ENCODE peak calls at places on chromosomes 2 and 18, in ten cellular contexts. E, U, Z, I, W, T, V, A, Y and C are unnamed samples.

GRCh38 chr2:40436093-40436475 is 15.8 kb downstream of the SLC8A1 start:
- DNase-seq in E (no peak), U (no peak), Z (no peak), I (no peak), W (no peak), T (no peak), V (no peak), A (no peak), Y (no peak), C (no peak)

GRCh38 chr2:166375205-166375735 is 474 bp downstream of the SCN9A start:
- DNase-seq in E (no peak), U (no peak), Z (no peak), I (peak; percentile 30), W (no peak), T (peak; percentile 24), V (peak; percentile 11), A (no peak), Y (no peak), C (peak; percentile 16)

GRCh38 chr18:3594760-3595241 is 144.8 kb downstream of the TGIF1 start:
- DNase-seq in E (no peak), U (no peak), Z (no peak), I (peak; percentile 58), W (no peak), T (peak; percentile 69), V (peak; percentile 55), A (no peak), Y (no peak), C (peak; percentile 78)

GRCh38 chr2:238282861-238283738 is 5.3 kb downstream of the PER2 start:
- DNase-seq in E (no peak), U (no peak), Z (no peak), I (no peak), W (no peak), T (no peak), V (no peak), A (no peak), Y (no peak), C (no peak)

GRCh38 chr18:48811401-48811800 is 139.4 kb downstream of the SMAD7 start:
- DNase-seq in E (no peak), U (no peak), Z (no peak), I (no peak), W (no peak), T (no peak), V (no peak), A (no peak), Y (no peak), C (no peak)

GRCh38 chr2:126900646-126901319 is 2.1 kb downstream of the TEX51 start:
- DNase-seq in E (no peak), U (no peak), Z (no peak), I (no peak), W (no peak), T (no peak), V (no peak), A (peak; percentile 9), Y (no peak), C (no peak)

GRCh38 chr2:88698027-88698413 is 6.5 kb downstream of the RPIA start:
- DNase-seq in E (no peak), U (no peak), Z (no peak), I (no peak), W (no peak), T (no peak), V (no peak), A (no peak), Y (no peak), C (no peak)

GRCh38 chr2:159564081-159564480 is 52.3 kb downstream of the BAZ2B start:
- DNase-seq in E (no peak), U (no peak), Z (no peak), I (no peak), W (no peak), T (peak; percentile 12), V (no peak), A (no peak), Y (no peak), C (peak; percentile 47)

GRCh38 chr18:37222383-37223378 is 342.9 kb downstream of the CELF4 start:
- DNase-seq in E (no peak), U (no peak), Z (no peak), I (no peak), W (no peak), T (no peak), V (no peak), A (no peak), Y (no peak), C (no peak)

GRCh38 chr2:204024503-204024902 is 87.9 kb downstream of the ICOS start:
- DNase-seq in E (no peak), U (no peak), Z (no peak), I (peak; percentile 35), W (no peak), T (peak; percentile 49), V (peak; percentile 64), A (no peak), Y (no peak), C (peak; percentile 50)

GRCh38 chr2:43950383-43951008 is 45.3 kb downstream of the LRPPRC start:
- DNase-seq in E (no peak), U (no peak), Z (no peak), I (peak; percentile 51), W (no peak), T (peak; percentile 63), V (peak; percentile 60), A (no peak), Y (no peak), C (peak; percentile 64)

GRCh38 chr2:239865059-239865639 is 160.0 kb downstream of the NDUFA10 start:
- DNase-seq in E (peak; percentile 7), U (no peak), Z (no peak), I (no peak), W (no peak), T (no peak), V (no peak), A (no peak), Y (no peak), C (no peak)

GRCh38 chr2:135056790-135057189 is 4.7 kb downstream of the RAB3GAP1 start:
- DNase-seq in E (no peak), U (no peak), Z (no peak), I (peak; percentile 31), W (no peak), T (peak; percentile 54), V (peak; percentile 10), A (no peak), Y (no peak), C (peak; percentile 28)

GRCh38 chr18:62807406-62807805 is 92.1 kb downstream of the PHLPP1 start:
- DNase-seq in E (no peak), U (peak; percentile 80), Z (no peak), I (no peak), W (no peak), T (peak; percentile 36), V (peak; percentile 9), A (no peak), Y (no peak), C (no peak)

GRCh38 chr18:62808116-62808515 is 92.8 kb downstream of the PHLPP1 start:
- DNase-seq in E (no peak), U (no peak), Z (no peak), I (no peak), W (no peak), T (no peak), V (no peak), A (no peak), Y (no peak), C (no peak)

GRCh38 chr18:62797329-62797728 is 82.0 kb downstream of the PHLPP1 start:
- DNase-seq in E (no peak), U (no peak), Z (no peak), I (no peak), W (no peak), T (no peak), V (no peak), A (no peak), Y (no peak), C (no peak)

GRCh38 chr18:62799977-62800376 is 84.6 kb downstream of the PHLPP1 start:
- DNase-seq in E (no peak), U (no peak), Z (no peak), I (no peak), W (no peak), T (no peak), V (no peak), A (no peak), Y (no peak), C (no peak)

DNA sequence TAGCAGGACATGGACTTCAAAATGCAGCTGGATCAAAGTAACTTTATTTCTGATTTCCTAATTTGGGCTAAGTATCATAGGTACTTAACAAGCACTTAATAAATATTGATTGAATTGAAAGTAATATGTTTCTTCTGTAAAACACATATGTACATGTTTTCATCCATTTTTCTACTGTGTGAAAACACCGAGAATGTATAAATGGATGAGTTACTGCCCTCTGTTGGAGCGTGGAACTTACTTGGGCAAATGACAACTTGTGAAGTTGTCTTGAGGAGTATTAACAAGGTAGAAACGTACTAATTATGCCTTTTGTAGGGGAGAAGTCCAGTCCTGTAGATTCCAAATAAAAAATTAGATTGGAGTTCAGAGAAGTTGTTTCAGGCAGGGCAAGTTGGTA is 87.2 kb downstream of the PHLPP1 start:
- DNase-seq in E (no peak), U (no peak), Z (no peak), I (peak; percentile 22), W (no peak), T (peak; percentile 12), V (peak; percentile 47), A (no peak), Y (no peak), C (peak; percentile 41)
- TF ChIP-seq CTCF in E (no peak), U (no peak), Z (peak; percentile 30), I (peak; percentile 24), W (no peak), T (no peak), V (peak; percentile 40), A (peak; percentile 37), Y (no peak), C (peak; percentile 8)

GRCh38 chr18:79517322-79517721 is 121.6 kb downstream of the NFATC1 start:
- DNase-seq in E (no peak), U (no peak), Z (no peak), I (no peak), W (no peak), T (no peak), V (no peak), A (peak; percentile 24), Y (no peak), C (no peak)
- TF ChIP-seq CTCF in E (no peak), U (no peak), Z (no peak), I (no peak), W (no peak), T (no peak), V (no peak), A (peak; percentile 28), Y (no peak), C (no peak)

DNA sequence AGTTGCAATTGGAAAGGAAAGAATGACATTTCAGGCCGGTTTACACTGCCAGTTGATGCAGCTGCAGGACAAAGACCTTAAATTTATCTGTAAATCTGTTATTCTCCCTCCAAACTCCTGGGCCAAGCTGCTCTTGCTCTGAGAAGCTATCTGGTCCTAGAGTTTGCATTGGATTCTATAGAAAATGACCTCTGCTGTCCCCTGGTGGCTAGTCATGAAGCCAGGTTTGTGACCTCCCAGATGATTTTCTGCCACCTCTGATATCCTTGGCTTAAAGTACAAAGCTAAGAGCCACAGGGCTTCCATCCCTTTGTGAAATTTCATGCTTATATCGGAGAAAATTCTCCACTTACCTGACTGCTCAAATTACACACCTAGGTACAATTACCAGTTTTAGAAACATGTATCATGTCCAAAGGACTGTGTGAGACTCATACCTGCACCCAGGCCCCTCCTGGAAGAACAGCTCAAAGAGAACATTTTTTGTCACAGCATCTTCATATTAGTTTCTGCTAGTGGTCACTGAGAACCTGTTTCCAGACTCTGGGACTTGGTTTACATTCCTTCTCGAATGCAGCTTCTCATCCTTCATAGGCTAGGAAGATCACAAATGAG is 28.9 kb upstream of the IER3IP1 start:
- DNase-seq in E (no peak), U (peak; percentile 11), Z (no peak), I (peak; percentile 30), W (no peak), T (peak; percentile 51), V (peak; percentile 61), A (peak; percentile 60), Y (peak; percentile 32), C (peak; percentile 68)
- TF ChIP-seq CTCF in E (no peak), U (peak; percentile 98), Z (peak; percentile 65), I (peak; percentile 87), W (peak; percentile 93), T (peak; percentile 95), V (peak; percentile 86), A (peak; percentile 92), Y (peak; percentile 69), C (peak; percentile 90)

GRCh38 chr2:201419057-201419635 is 32.1 kb downstream of the TRAK2 start:
- DNase-seq in E (no peak), U (no peak), Z (no peak), I (peak; percentile 36), W (no peak), T (peak; percentile 46), V (peak; percentile 30), A (no peak), Y (no peak), C (no peak)
- TF ChIP-seq CTCF in E (no peak), U (no peak), Z (no peak), I (peak; percentile 5), W (no peak), T (no peak), V (no peak), A (no peak), Y (no peak), C (no peak)